ENCODE peak calls at places on chromosomes 1 and 21, in seven cellular contexts. H, J, B, Y, E, K and O are unnamed samples.

GRCh38 chr1:94258873-94259331 is 21.5 kb upstream of the ARHGAP29 start:
- DNase-seq in H (peak; percentile 94), J (no peak), B (no peak), Y (no peak), E (peak; percentile 26), K (no peak), O (peak; percentile 81)

GRCh38 chr21:42850866-42851391 is 28.4 kb downstream of the WDR4 start:
- DNase-seq in H (no peak), J (peak; percentile 25), B (no peak), Y (no peak), E (no peak), K (no peak), O (peak; percentile 6)

GRCh38 chr1:231642600-231643332 is 16.2 kb downstream of the DISC1 start:
- DNase-seq in H (no peak), J (no peak), B (no peak), Y (no peak), E (no peak), K (no peak), O (no peak)

GRCh38 chr1:15523104-15523921 is 702 bp downstream of the CASP9 start:
- DNase-seq in H (peak; percentile 14), J (no peak), B (no peak), Y (no peak), E (no peak), K (no peak), O (no peak)

GRCh38 chr1:81179239-81179638 is 621.5 kb upstream of the ADGRL2 start:
- DNase-seq in H (peak; percentile 73), J (no peak), B (no peak), Y (no peak), E (no peak), K (no peak), O (no peak)

GRCh38 chr1:118788372-118788955 is 199.7 kb downstream of the TBX15 start:
- DNase-seq in H (peak; percentile 9), J (no peak), B (no peak), Y (no peak), E (no peak), K (peak; percentile 32), O (peak; percentile 89)

GRCh38 chr1:64701886-64702285 is 43.0 kb upstream of the RAVER2 start:
- DNase-seq in H (no peak), J (no peak), B (no peak), Y (no peak), E (no peak), K (no peak), O (no peak)

GRCh38 chr21:22813201-22813600 is 1815.0 kb downstream of the NCAM2 start:
- DNase-seq in H (no peak), J (no peak), B (no peak), Y (no peak), E (no peak), K (no peak), O (no peak)

GRCh38 chr1:85748120-85748519 is 39.9 kb upstream of the ZNHIT6 start:
- DNase-seq in H (no peak), J (no peak), B (no peak), Y (no peak), E (no peak), K (no peak), O (peak; percentile 2)

GRCh38 chr1:178465011-178465410 is 31.8 kb downstream of the CLEC20A start:
- DNase-seq in H (no peak), J (no peak), B (no peak), Y (no peak), E (no peak), K (no peak), O (no peak)

GRCh38 chr1:8523641-8524206 is 205.8 kb downstream of the SLC45A1 start:
- DNase-seq in H (no peak), J (peak; percentile 7), B (no peak), Y (no peak), E (no peak), K (no peak), O (no peak)

GRCh38 chr1:154767315-154768240 is 102.5 kb downstream of the KCNN3 start:
- DNase-seq in H (no peak), J (no peak), B (no peak), Y (no peak), E (no peak), K (no peak), O (peak; percentile 62)

GRCh38 chr1:218878369-218878768 is 295.3 kb upstream of the LYPLAL1 start:
- DNase-seq in H (no peak), J (no peak), B (no peak), Y (no peak), E (no peak), K (no peak), O (no peak)

GRCh38 chr1:156499703-156500577 is 635 bp downstream of the MEF2D start:
- DNase-seq in H (no peak), J (peak; percentile 37), B (peak; percentile 42), Y (no peak), E (peak; percentile 67), K (no peak), O (peak; percentile 62)

GRCh38 chr1:176699821-176700220 is 236.8 kb downstream of the PAPPA2 start:
- DNase-seq in H (no peak), J (no peak), B (no peak), Y (no peak), E (no peak), K (no peak), O (no peak)

GRCh38 chr1:193058529-193059281 is 455 bp downstream of the UCHL5 start:
- DNase-seq in H (peak; percentile 4), J (peak; percentile 25), B (peak; percentile 16), Y (peak; percentile 56), E (peak; percentile 54), K (peak; percentile 40), O (peak; percentile 61)

GRCh38 chr1:201501812-201502510 is 5.0 kb downstream of the CSRP1 start:
- DNase-seq in H (no peak), J (no peak), B (no peak), Y (no peak), E (no peak), K (peak; percentile 45), O (peak; percentile 79)

GRCh38 chr1:230459463-230459862 is 33.3 kb upstream of the PGBD5 start:
- DNase-seq in H (no peak), J (no peak), B (no peak), Y (no peak), E (peak; percentile 9), K (no peak), O (no peak)

GRCh38 chr1:83815348-83815747 is 183.6 kb downstream of the TTLL7 start:
- DNase-seq in H (no peak), J (no peak), B (no peak), Y (no peak), E (no peak), K (no peak), O (no peak)

GRCh38 chr1:30416221-30416820 is 307.1 kb downstream of the MATN1 start:
- DNase-seq in H (no peak), J (no peak), B (no peak), Y (no peak), E (no peak), K (no peak), O (no peak)

GRCh38 chr21:28521932-28522826 is 470.5 kb downstream of the LTN1 start:
- DNase-seq in H (no peak), J (no peak), B (no peak), Y (no peak), E (no peak), K (no peak), O (peak; percentile 28)

GRCh38 chr1:25550683-25551310 is 7.4 kb downstream of the LDLRAP1 start:
- DNase-seq in H (peak; percentile 79), J (no peak), B (no peak), Y (no peak), E (no peak), K (no peak), O (no peak)

GRCh38 chr1:237227507-237227906 is 185.5 kb downstream of the RYR2 start:
- DNase-seq in H (no peak), J (no peak), B (no peak), Y (no peak), E (no peak), K (no peak), O (no peak)

GRCh38 chr1:218336353-218336752 is 8.8 kb upstream of the TGFB2 start:
- DNase-seq in H (no peak), J (no peak), B (no peak), Y (no peak), E (no peak), K (no peak), O (no peak)

GRCh38 chr1:97668945-97669344 is 251.9 kb downstream of the DPYD start:
- DNase-seq in H (peak; percentile 45), J (no peak), B (no peak), Y (no peak), E (no peak), K (no peak), O (peak; percentile 6)

GRCh38 chr1:68704800-68705443 is 208.0 kb upstream of the DEPDC1 start:
- DNase-seq in H (no peak), J (no peak), B (no peak), Y (no peak), E (no peak), K (no peak), O (no peak)

GRCh38 chr1:27538793-27539192 is 48.8 kb upstream of the WASF2 start:
- DNase-seq in H (peak; percentile 93), J (no peak), B (no peak), Y (no peak), E (no peak), K (no peak), O (no peak)

GRCh38 chr1:7491089-7491817 is 279.8 kb upstream of the VAMP3 start:
- DNase-seq in H (no peak), J (no peak), B (no peak), Y (no peak), E (no peak), K (peak; percentile 51), O (no peak)

GRCh38 chr1:197424467-197424866 is 156.4 kb downstream of the CRB1 start:
- DNase-seq in H (no peak), J (no peak), B (no peak), Y (no peak), E (no peak), K (no peak), O (no peak)

GRCh38 chr1:93964777-93965200 is 55.6 kb upstream of the GCLM start:
- DNase-seq in H (no peak), J (no peak), B (no peak), Y (no peak), E (no peak), K (no peak), O (no peak)

GRCh38 chr1:29912413-29912812 is 676.1 kb downstream of the PTPRU start:
- DNase-seq in H (no peak), J (no peak), B (no peak), Y (no peak), E (no peak), K (no peak), O (no peak)

GRCh38 chr21:30194701-30195299 is 21.1 kb downstream of the CLDN8 start:
- DNase-seq in H (peak; percentile 12), J (no peak), B (no peak), Y (no peak), E (no peak), K (peak; percentile 3), O (peak; percentile 62)

GRCh38 chr1:44803312-44804095 is 3.3 kb downstream of the PLK3 start:
- DNase-seq in H (no peak), J (no peak), B (no peak), Y (no peak), E (no peak), K (no peak), O (no peak)

GRCh38 chr1:113904292-113904673 is 316 bp downstream of the AP4B1 start:
- DNase-seq in H (no peak), J (no peak), B (no peak), Y (no peak), E (no peak), K (peak; percentile 42), O (peak; percentile 70)

GRCh38 chr1:156619582-156619955 is 354 bp downstream of the HAPLN2 start:
- DNase-seq in H (no peak), J (no peak), B (no peak), Y (no peak), E (no peak), K (no peak), O (no peak)

GRCh38 chr1:199009447-199009846 is 370.6 kb downstream of the PTPRC start:
- DNase-seq in H (no peak), J (no peak), B (no peak), Y (peak; percentile 8), E (no peak), K (no peak), O (no peak)

GRCh38 chr1:162075862-162076261 is 6.4 kb downstream of the NOS1AP start:
- DNase-seq in H (no peak), J (no peak), B (no peak), Y (no peak), E (no peak), K (no peak), O (no peak)